ENCODE peak calls at places on chromosomes 6 and 20, in ten cellular contexts. D, P, K, Y, C, E, A, M, Q and T are unnamed samples.

GRCh38 chr6:127868338-127868737 is 32.5 kb downstream of the THEMIS start:
- DNase-seq in D (no peak), P (no peak), K (peak), Y (no peak), C (no peak), E (no peak), A (no peak), M (no peak), Q (no peak), T (no peak)

GRCh38 chr6:134315189-134315588 is 2.7 kb downstream of the SGK1 start:
- DNase-seq in D (no peak), P (no peak), K (no peak), Y (no peak), C (no peak), E (no peak), A (no peak), M (no peak), Q (no peak), T (no peak)

GRCh38 chr6:42251911-42252637 is 34.4 kb upstream of the MRPS10 start:
- DNase-seq in D (no peak), P (no peak), K (no peak), Y (no peak), C (peak), E (no peak), A (no peak), M (peak), Q (no peak), T (no peak)

GRCh38 chr6:126110494-126111270 is 124.3 kb downstream of the TRMT11 start:
- DNase-seq in D (no peak), P (no peak), K (no peak), Y (no peak), C (no peak), E (no peak), A (no peak), M (no peak), Q (no peak), T (no peak)

GRCh38 chr6:34189806-34190503 is 44.1 kb upstream of the GRM4 start:
- DNase-seq in D (peak), P (no peak), K (no peak), Y (no peak), C (no peak), E (no peak), A (no peak), M (no peak), Q (no peak), T (no peak)

GRCh38 chr6:106975699-106976032 is 1.1 kb upstream of the CD24 start:
- DNase-seq in D (no peak), P (no peak), K (peak), Y (no peak), C (no peak), E (no peak), A (no peak), M (peak), Q (no peak), T (no peak)

GRCh38 chr6:135851442-135852271 is at the start of gene PDE7B:
- DNase-seq in D (no peak), P (peak), K (peak), Y (no peak), C (peak), E (peak), A (peak), M (peak), Q (peak), T (peak)

GRCh38 chr6:22717906-22718305 is 148.5 kb downstream of the HDGFL1 start:
- DNase-seq in D (no peak), P (no peak), K (peak), Y (no peak), C (no peak), E (no peak), A (no peak), M (no peak), Q (no peak), T (no peak)

GRCh38 chr20:18001131-18001921 is 32.5 kb downstream of the MGME1 start:
- DNase-seq in D (no peak), P (no peak), K (peak), Y (peak), C (peak), E (peak), A (no peak), M (peak), Q (peak), T (no peak)

GRCh38 chr6:132607544-132608233 is 16.4 kb downstream of the TAAR2 start:
- DNase-seq in D (no peak), P (no peak), K (peak), Y (no peak), C (no peak), E (no peak), A (no peak), M (no peak), Q (no peak), T (no peak)

GRCh38 chr20:36454664-36455427 is 86.5 kb upstream of the MYL9 start:
- DNase-seq in D (no peak), P (no peak), K (peak), Y (no peak), C (no peak), E (peak), A (peak), M (no peak), Q (no peak), T (no peak)

GRCh38 chr6:140441256-140441655 is 1066.8 kb upstream of the CITED2 start:
- DNase-seq in D (no peak), P (peak), K (peak), Y (no peak), C (peak), E (peak), A (peak), M (peak), Q (peak), T (no peak)

GRCh38 chr6:136866872-136867416 is 44.6 kb downstream of the PEX7 start:
- DNase-seq in D (no peak), P (no peak), K (no peak), Y (no peak), C (no peak), E (no peak), A (no peak), M (no peak), Q (no peak), T (no peak)

GRCh38 chr6:128069180-128069579 is 168.3 kb upstream of the THEMIS start:
- DNase-seq in D (no peak), P (no peak), K (no peak), Y (no peak), C (no peak), E (no peak), A (no peak), M (peak), Q (no peak), T (no peak)

GRCh38 chr20:38663660-38664059 is 60.6 kb upstream of the SLC32A1 start:
- DNase-seq in D (no peak), P (no peak), K (no peak), Y (no peak), C (no peak), E (no peak), A (no peak), M (no peak), Q (no peak), T (no peak)

GRCh38 chr6:62452586-62452985 is 166.6 kb upstream of the KHDRBS2 start:
- DNase-seq in D (no peak), P (no peak), K (no peak), Y (no peak), C (no peak), E (no peak), A (no peak), M (no peak), Q (no peak), T (no peak)

GRCh38 chr6:157830354-157831017 is 7.4 kb downstream of the SNX9 start:
- DNase-seq in D (no peak), P (no peak), K (no peak), Y (no peak), C (no peak), E (no peak), A (no peak), M (peak), Q (no peak), T (no peak)

GRCh38 chr6:128414943-128415342 is 105.5 kb downstream of the PTPRK start:
- DNase-seq in D (no peak), P (no peak), K (no peak), Y (no peak), C (no peak), E (no peak), A (no peak), M (no peak), Q (no peak), T (no peak)

GRCh38 chr20:45052698-45053440 is 48.1 kb downstream of the KCNS1 start:
- DNase-seq in D (no peak), P (no peak), K (no peak), Y (no peak), C (no peak), E (no peak), A (no peak), M (peak), Q (no peak), T (no peak)

GRCh38 chr6:17725083-17725482 is 18.4 kb upstream of the NUP153 start:
- DNase-seq in D (no peak), P (peak), K (no peak), Y (no peak), C (peak), E (no peak), A (peak), M (peak), Q (no peak), T (no peak)

GRCh38 chr20:51354191-51354768 is 188.2 kb downstream of the NFATC2 start:
- DNase-seq in D (no peak), P (no peak), K (peak), Y (no peak), C (no peak), E (no peak), A (no peak), M (peak), Q (no peak), T (no peak)

DNA sequence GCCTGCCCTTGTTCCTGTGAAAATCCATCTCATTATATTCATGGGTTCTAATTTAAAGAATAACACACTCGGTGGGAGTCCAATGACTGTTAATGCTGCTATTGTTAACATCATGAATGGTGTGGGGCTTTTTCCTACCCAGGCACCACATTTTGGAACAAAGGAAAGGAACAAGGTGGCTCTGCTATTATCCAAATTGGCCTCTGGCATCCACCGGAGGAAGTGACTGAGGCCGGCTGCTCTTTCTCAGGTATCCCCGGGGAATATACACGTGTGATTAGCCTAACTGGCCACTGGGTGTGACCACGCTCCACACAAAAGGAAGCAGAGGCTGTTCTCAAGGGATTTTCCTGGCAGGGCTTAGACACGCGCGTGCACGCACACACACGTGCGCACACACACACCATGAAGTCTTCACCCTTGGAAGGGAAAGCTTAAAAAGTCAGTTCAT is 601.2 kb upstream of the ARID1B start:
- DNase-seq in D (no peak), P (peak), K (peak), Y (no peak), C (peak), E (no peak), A (peak), M (no peak), Q (no peak), T (no peak)
- TF ChIP-seq CTCF in D (no peak), P (peak), K (peak), Y (no peak), C (no peak), E (no peak), A (no peak), M (peak), Q (no peak), T (no peak)

GRCh38 chr6:25053875-25054371 is 118.2 kb upstream of the RIPOR2 start:
- DNase-seq in D (no peak), P (no peak), K (peak), Y (no peak), C (no peak), E (no peak), A (no peak), M (peak), Q (no peak), T (no peak)

GRCh38 chr6:25046942-25047341 is 111.2 kb upstream of the RIPOR2 start:
- DNase-seq in D (no peak), P (no peak), K (no peak), Y (no peak), C (no peak), E (no peak), A (no peak), M (no peak), Q (no peak), T (no peak)

GRCh38 chr6:25052181-25052580 is 116.4 kb upstream of the RIPOR2 start:
- DNase-seq in D (no peak), P (no peak), K (peak), Y (no peak), C (no peak), E (no peak), A (no peak), M (no peak), Q (no peak), T (no peak)

GRCh38 chr6:25051083-25051482 is 115.3 kb upstream of the RIPOR2 start:
- DNase-seq in D (no peak), P (no peak), K (no peak), Y (no peak), C (no peak), E (no peak), A (no peak), M (no peak), Q (no peak), T (no peak)

DNA sequence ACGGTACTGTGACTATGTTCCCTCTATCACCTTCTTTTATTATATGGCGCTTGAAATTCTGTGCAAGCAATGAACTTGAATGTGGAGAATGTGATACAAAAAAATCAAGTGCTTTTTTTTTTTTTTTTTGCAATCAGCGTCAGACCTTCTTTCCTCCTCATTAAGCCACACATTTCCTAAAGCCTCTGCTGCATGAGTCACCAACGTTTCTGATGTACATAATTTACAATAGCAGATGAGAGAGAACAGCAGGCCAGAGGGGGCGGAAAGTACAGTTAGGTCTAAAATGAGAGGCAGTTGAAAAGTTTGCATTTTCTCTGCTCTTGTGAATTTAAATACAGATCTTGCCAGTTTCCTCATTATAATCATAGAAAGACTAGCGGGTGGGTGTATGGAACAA is 114.6 kb upstream of the RIPOR2 start:
- DNase-seq in D (peak), P (no peak), K (no peak), Y (no peak), C (no peak), E (no peak), A (no peak), M (peak), Q (no peak), T (no peak)
- TF ChIP-seq CTCF in D (no peak), P (no peak), K (no peak), Y (no peak), C (no peak), E (no peak), A (no peak), M (no peak), Q (no peak), T (no peak)

GRCh38 chr20:5806457-5807263 is 56.5 kb downstream of the SHLD1 start:
- DNase-seq in D (no peak), P (no peak), K (peak), Y (no peak), C (no peak), E (no peak), A (no peak), M (no peak), Q (no peak), T (peak)
- TF ChIP-seq CTCF in D (no peak), P (no peak), K (peak), Y (no peak), C (no peak), E (no peak), A (no peak), M (peak), Q (no peak), T (no peak)

GRCh38 chr6:39228992-39229767 is at the start of gene KCNK5:
- DNase-seq in D (peak), P (peak), K (peak), Y (no peak), C (peak), E (peak), A (peak), M (peak), Q (peak), T (no peak)
- TF ChIP-seq CTCF in D (peak), P (peak), K (peak), Y (peak), C (no peak), E (peak), A (peak), M (peak), Q (peak), T (peak)

GRCh38 chr20:49032455-49032854 is 13.7 kb upstream of the CSE1L start:
- DNase-seq in D (no peak), P (no peak), K (no peak), Y (no peak), C (no peak), E (no peak), A (no peak), M (no peak), Q (no peak), T (no peak)

GRCh38 chr20:49030954-49031619 is 15.0 kb upstream of the CSE1L start:
- DNase-seq in D (no peak), P (no peak), K (no peak), Y (no peak), C (no peak), E (no peak), A (no peak), M (no peak), Q (no peak), T (no peak)

GRCh38 chr20:49029203-49029602 is 16.9 kb upstream of the CSE1L start:
- DNase-seq in D (no peak), P (no peak), K (no peak), Y (no peak), C (no peak), E (no peak), A (no peak), M (no peak), Q (no peak), T (no peak)

GRCh38 chr20:49024220-49024619 is 21.9 kb upstream of the CSE1L start:
- DNase-seq in D (no peak), P (no peak), K (no peak), Y (no peak), C (no peak), E (no peak), A (no peak), M (no peak), Q (no peak), T (no peak)

DNA sequence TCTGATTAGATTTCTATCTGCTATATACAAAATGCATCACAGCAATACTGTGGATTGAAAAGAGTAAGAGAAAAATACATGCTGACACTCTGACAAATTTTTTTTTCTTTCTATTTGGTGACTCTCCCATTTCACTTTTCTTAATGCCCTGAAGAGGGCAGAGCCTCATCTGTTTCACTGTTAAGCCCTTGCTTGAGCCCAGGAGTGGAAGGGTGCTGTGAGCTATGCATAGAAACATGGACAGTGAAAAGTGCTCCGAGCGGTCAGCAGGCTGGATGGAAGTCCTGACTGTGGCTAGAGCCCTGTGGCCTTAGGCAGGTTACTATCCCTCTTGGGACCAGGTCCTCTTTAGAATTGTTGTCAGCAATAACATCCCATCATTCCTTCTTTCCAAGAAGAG is 17.4 kb upstream of the CSE1L start:
- DNase-seq in D (no peak), P (no peak), K (peak), Y (no peak), C (no peak), E (no peak), A (no peak), M (no peak), Q (no peak), T (no peak)
- TF ChIP-seq CTCF in D (no peak), P (no peak), K (peak), Y (peak), C (no peak), E (no peak), A (no peak), M (peak), Q (no peak), T (peak)

DNA sequence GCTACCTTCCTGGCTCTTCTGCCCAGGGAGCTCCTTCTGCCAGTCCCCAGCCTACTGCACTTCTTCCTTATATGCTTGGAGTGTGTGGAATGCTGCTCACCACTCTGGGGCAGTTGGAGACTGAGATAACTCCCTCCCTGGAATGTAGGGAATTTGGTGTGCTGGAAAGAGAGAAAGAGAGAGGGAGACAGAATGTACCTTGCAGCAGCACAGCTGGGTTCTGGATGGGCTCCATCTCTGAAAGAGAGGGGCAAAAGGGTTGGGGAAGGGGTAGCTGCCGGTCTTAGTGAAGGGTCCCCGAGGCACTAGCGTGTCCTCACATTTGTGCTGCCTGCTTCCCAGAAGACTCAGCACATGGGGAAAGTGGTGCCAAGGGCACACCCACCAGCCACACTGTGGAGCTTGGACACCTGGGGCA is 40.2 kb upstream of the DDR1 start:
- DNase-seq in D (no peak), P (no peak), K (no peak), Y (no peak), C (no peak), E (no peak), A (peak), M (no peak), Q (no peak), T (no peak)
- TF ChIP-seq CTCF in D (no peak), P (no peak), K (no peak), Y (no peak), C (no peak), E (no peak), A (no peak), M (no peak), Q (no peak), T (peak)

GRCh38 chr6:83884523-83884922 is 25.0 kb downstream of the CYB5R4 start:
- DNase-seq in D (no peak), P (no peak), K (peak), Y (no peak), C (no peak), E (no peak), A (no peak), M (peak), Q (no peak), T (no peak)
- TF ChIP-seq CTCF in D (peak), P (peak), K (peak), Y (peak), C (peak), E (peak), A (peak), M (peak), Q (peak), T (peak)

GRCh38 chr6:24520929-24521546 is 26.3 kb downstream of the ALDH5A1 start:
- DNase-seq in D (peak), P (peak), K (peak), Y (no peak), C (no peak), E (no peak), A (peak), M (peak), Q (no peak), T (peak)
- TF ChIP-seq CTCF in D (peak), P (no peak), K (peak), Y (peak), C (no peak), E (peak), A (no peak), M (peak), Q (peak), T (peak)